ENCODE peak calls at places on chromosomes 3 and 15, in four cellular contexts. One of them, this sample, is unnamed.

GRCh38 chr3:8307545-8308110 is 194.0 kb upstream of the LMCD1 start:
- DNase-seq in stimulated activated CD4-positive, alpha-beta T cell treated with anti-CD3 and anti-CD28 coated beads, Interleukin-4, amount 100 ng/mL, for 1 hour: no peak
- DNase-seq in renal cortical epithelial cell: no peak
- DNase-seq in GM03348: no peak
- DNase-seq in this sample: no peak

GRCh38 chr3:44478055-44478468 is 592 bp upstream of the ZNF445 start:
- DNase-seq in stimulated activated CD4-positive, alpha-beta T cell treated with anti-CD3 and anti-CD28 coated beads, Interleukin-4, amount 100 ng/mL, for 1 hour: no peak
- DNase-seq in GM03348: no peak
- DNase-seq in renal cortical epithelial cell: no peak
- DNase-seq in this sample: no peak

GRCh38 chr3:133451309-133451708 is 51.5 kb downstream of the BFSP2 start:
- DNase-seq in renal cortical epithelial cell: no peak
- DNase-seq in stimulated activated CD4-positive, alpha-beta T cell treated with anti-CD3 and anti-CD28 coated beads, Interleukin-4, amount 100 ng/mL, for 1 hour: no peak
- DNase-seq in GM03348: no peak
- DNase-seq in this sample: no peak

GRCh38 chr15:50137330-50137761 is 18.3 kb upstream of the ATP8B4 start:
- DNase-seq in GM03348: peak
- DNase-seq in stimulated activated CD4-positive, alpha-beta T cell treated with anti-CD3 and anti-CD28 coated beads, Interleukin-4, amount 100 ng/mL, for 1 hour: peak
- DNase-seq in renal cortical epithelial cell: peak
- DNase-seq in this sample: no peak

GRCh38 chr15:71002321-71002720 is 109.7 kb downstream of the LRRC49 start:
- DNase-seq in GM03348: no peak
- DNase-seq in stimulated activated CD4-positive, alpha-beta T cell treated with anti-CD3 and anti-CD28 coated beads, Interleukin-4, amount 100 ng/mL, for 1 hour: no peak
- DNase-seq in renal cortical epithelial cell: no peak
- DNase-seq in this sample: no peak

GRCh38 chr3:157369712-157370447 is 66.8 kb upstream of the PTX3 start:
- DNase-seq in GM03348: no peak
- DNase-seq in renal cortical epithelial cell: peak
- DNase-seq in stimulated activated CD4-positive, alpha-beta T cell treated with anti-CD3 and anti-CD28 coated beads, Interleukin-4, amount 100 ng/mL, for 1 hour: no peak
- DNase-seq in this sample: no peak

GRCh38 chr3:4586381-4586780 is 93.2 kb downstream of the ITPR1 start:
- DNase-seq in GM03348: no peak
- DNase-seq in renal cortical epithelial cell: no peak
- DNase-seq in stimulated activated CD4-positive, alpha-beta T cell treated with anti-CD3 and anti-CD28 coated beads, Interleukin-4, amount 100 ng/mL, for 1 hour: no peak
- DNase-seq in this sample: no peak

GRCh38 chr3:48548731-48549705 is 7.6 kb downstream of the PFKFB4 start:
- DNase-seq in stimulated activated CD4-positive, alpha-beta T cell treated with anti-CD3 and anti-CD28 coated beads, Interleukin-4, amount 100 ng/mL, for 1 hour: peak
- DNase-seq in GM03348: peak
- DNase-seq in renal cortical epithelial cell: peak
- DNase-seq in this sample: peak

GRCh38 chr3:62614527-62614926 is 241.2 kb upstream of the FEZF2 start:
- DNase-seq in renal cortical epithelial cell: no peak
- DNase-seq in stimulated activated CD4-positive, alpha-beta T cell treated with anti-CD3 and anti-CD28 coated beads, Interleukin-4, amount 100 ng/mL, for 1 hour: no peak
- DNase-seq in GM03348: no peak
- DNase-seq in this sample: no peak